ENCODE peak calls at places on chromosomes 6 and 20, in five cellular contexts. C is neural progenitor cell, K is heart right ventricle, N is IMR-90, F is Panc1. O is an unnamed sample.

GRCh38 chr20:35294293-35294685 is 2.1 kb upstream of the FAM83C start:
- DNase-seq in N (no peak), C (no peak), F (no peak), K (no peak), O (no peak)

GRCh38 chr20:23634985-23635767 is 2.6 kb downstream of the CST3 start:
- DNase-seq in K (no peak), C (no peak), F (no peak), N (no peak), O (no peak)

GRCh38 chr6:105868823-105869460 is 217.2 kb upstream of the PRDM1 start:
- DNase-seq in K (no peak), F (no peak), N (no peak), C (no peak), O (no peak)

GRCh38 chr20:57413990-57414389 is 22.8 kb downstream of the RBM38 start:
- DNase-seq in F (no peak), C (no peak), N (no peak), K (no peak), O (no peak)

GRCh38 chr20:46520976-46521579 is 7.7 kb upstream of the ZNF334 start:
- DNase-seq in K (peak; percentile 4), F (peak; percentile 20), N (peak; percentile 64), C (peak; percentile 83), O (peak; percentile 50)

GRCh38 chr6:7086488-7086887 is 21.3 kb upstream of the RREB1 start:
- DNase-seq in F (no peak), K (peak; percentile 22), N (peak; percentile 28), C (no peak), O (no peak)

GRCh38 chr20:49483706-49484101 is 1.2 kb upstream of the KCNB1 start:
- DNase-seq in K (no peak), C (peak; percentile 56), N (no peak), F (no peak), O (no peak)

GRCh38 chr6:111683749-111684267 is 78.1 kb upstream of the TRAF3IP2 start:
- DNase-seq in F (no peak), N (peak; percentile 93), C (no peak), K (peak; percentile 56), O (no peak)

GRCh38 chr20:52410746-52411317 is 219.3 kb upstream of the ZFP64 start:
- DNase-seq in N (no peak), K (no peak), C (no peak), F (no peak), O (no peak)

GRCh38 chr6:79762370-79762769 is 131.2 kb downstream of the SH3BGRL2 start:
- DNase-seq in C (peak; percentile 42), K (no peak), F (no peak), N (no peak), O (peak; percentile 27)

DNA sequence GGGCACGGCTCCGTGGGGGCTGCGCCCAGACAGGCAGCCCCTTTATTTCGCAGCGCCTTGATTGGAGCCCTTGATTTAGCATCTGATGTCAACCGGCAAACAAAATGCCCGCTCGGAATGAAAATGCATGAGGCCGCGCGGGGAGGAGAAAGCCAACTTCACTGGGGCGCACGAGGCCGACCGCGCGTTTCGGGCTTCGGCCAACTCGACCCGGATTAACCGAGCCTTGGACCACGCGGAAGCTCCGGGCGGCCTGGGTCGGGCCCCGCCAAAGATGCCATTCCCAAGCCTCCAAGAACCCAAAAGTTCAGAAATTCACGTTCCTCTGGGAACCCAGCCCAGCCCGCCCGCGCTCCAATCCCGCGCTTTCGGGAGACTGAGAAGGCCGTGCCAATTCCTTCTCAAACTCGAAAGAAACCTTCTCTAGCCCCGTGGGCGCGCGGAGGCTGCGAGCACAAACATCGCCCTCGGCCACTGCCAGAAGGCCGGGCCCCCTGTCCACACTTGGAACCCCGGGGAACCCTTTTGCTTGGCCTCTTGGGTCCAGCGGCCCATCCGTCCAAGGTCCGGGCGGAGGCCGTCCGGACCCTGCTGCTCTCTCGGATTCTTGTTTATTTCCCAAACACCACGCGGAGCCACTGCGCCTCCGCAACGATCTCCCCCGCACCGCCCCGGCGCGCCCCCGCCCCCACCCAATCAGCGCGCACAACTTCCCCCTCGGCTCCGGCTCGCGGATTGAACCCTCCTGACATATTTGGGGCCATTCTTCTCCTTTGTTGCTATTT is 816 bp upstream of the INSM1 start:
- DNase-seq in N (no peak), K (no peak), F (no peak), C (peak; percentile 73), O (peak; percentile 29)
- H3K4me3 ChIP-seq in N (no peak overlapping the region), K (no peak overlapping the region), F (no peak overlapping the region), C (peak overlapping the region; percentile 46), O (peak overlapping the region; percentile 30)

GRCh38 chr6:708237-708598 is 15.3 kb upstream of the EXOC2 start:
- DNase-seq in K (no peak), N (no peak), F (no peak), C (no peak), O (no peak)

GRCh38 chr6:707576-708236 is 14.8 kb upstream of the EXOC2 start:
- DNase-seq in K (no peak), C (no peak), F (no peak), N (no peak), O (no peak)

GRCh38 chr6:705047-705446 is 12.1 kb upstream of the EXOC2 start:
- DNase-seq in K (no peak), F (no peak), C (no peak), N (no peak), O (no peak)

GRCh38 chr6:706161-706560 is 13.2 kb upstream of the EXOC2 start:
- DNase-seq in N (no peak), F (no peak), C (no peak), K (no peak), O (no peak)

GRCh38 chr6:706819-707381 is 14.0 kb upstream of the EXOC2 start:
- DNase-seq in N (no peak), F (no peak), C (no peak), K (no peak), O (no peak)
- H3K27ac ChIP-seq in N (no peak overlapping the region), F (no peak overlapping the region), C (no peak overlapping the region), K (no peak overlapping the region), O (no peak overlapping the region)

DNA sequence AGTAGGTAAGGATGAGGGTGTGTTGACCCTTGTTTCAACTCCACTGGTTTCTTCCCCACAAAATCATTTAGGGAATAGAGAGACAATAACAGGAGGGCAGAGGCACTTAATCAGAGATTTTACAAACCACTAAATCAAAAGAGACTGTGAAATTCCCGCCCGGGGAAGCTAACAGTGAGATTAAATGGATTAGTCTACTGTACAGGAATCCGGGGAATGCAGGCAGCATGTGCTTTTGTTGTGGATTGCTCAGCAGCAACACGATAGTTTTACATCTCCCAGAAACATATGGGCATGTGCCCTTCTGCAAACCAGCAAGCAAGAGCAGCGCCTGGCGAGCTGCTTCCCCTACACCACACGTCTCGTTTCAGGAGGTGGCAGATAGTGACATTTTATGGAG is 382.2 kb downstream of the CD83 start:
- DNase-seq in F (no peak), N (peak; percentile 87), K (no peak), C (peak; percentile 79), O (peak; percentile 90)
- TF ChIP-seq CTCF in F (no peak), N (no peak), K (no peak), C (no peak), O (peak; percentile 18)

DNA sequence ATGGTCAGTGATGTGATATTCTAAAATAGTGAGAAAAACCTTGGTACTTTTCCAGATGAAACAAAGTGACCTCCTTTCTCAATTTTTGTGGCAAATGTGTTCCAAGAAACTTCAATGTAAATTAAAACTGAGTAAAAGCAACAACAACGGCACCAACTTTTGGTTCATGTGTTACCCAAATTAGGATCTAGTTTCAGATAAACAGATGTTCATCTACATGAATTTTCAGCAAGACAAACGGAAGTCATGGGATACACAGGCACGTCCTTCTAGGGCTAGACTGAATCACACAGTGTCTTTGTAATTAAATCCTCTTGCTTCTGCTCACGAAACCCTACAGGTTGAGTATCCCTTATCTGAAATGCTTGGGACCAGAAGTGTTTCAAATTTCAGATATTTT is 915.2 kb downstream of the TFAP2A start:
- DNase-seq in F (no peak), C (no peak), N (no peak), K (no peak), O (no peak)
- H3K4me3 ChIP-seq in F (no peak overlapping the region), C (no peak overlapping the region), N (no peak overlapping the region), K (no peak overlapping the region), O (no peak overlapping the region)

DNA sequence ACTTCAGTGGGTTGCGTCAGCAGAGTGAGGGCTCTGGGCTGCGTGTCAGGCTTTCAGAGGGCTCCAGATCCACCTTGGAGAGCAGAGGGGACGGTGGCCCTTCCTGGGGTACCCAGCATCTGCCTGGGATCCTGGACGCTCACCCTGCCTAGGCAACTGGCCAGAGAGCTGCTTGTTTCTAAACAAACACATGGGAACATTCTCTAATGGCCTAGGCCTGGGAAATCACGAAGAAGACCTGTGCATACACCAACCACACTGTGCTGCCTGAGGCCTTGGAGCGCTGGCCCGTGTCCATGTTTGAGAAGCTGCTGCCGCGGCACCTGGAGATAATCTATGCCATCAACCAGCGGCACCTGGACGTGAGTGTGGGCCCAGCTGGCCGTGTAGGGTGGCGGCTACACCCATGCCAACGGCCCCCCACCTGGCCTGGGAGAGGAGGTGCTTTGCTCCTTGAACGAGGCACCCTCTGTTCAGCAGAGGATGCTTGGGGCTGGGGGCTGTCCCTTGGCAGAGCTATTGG is 32.2 kb downstream of the PYGB start:
- DNase-seq in K (peak; percentile 3), F (no peak), N (no peak), C (no peak), O (no peak)
- H3K27ac ChIP-seq in K (no peak overlapping the region), F (peak overlapping the region; percentile 29), N (no peak overlapping the region), C (no peak overlapping the region), O (no peak overlapping the region)

GRCh38 chr20:40728470-40728869 is 39.4 kb upstream of the MAFB start:
- DNase-seq in N (no peak), C (no peak), F (no peak), K (no peak), O (peak; percentile 15)
- TF ChIP-seq CTCF in N (peak; percentile 22), C (peak; percentile 20), F (peak; percentile 6), K (no peak), O (peak; percentile 33)

DNA sequence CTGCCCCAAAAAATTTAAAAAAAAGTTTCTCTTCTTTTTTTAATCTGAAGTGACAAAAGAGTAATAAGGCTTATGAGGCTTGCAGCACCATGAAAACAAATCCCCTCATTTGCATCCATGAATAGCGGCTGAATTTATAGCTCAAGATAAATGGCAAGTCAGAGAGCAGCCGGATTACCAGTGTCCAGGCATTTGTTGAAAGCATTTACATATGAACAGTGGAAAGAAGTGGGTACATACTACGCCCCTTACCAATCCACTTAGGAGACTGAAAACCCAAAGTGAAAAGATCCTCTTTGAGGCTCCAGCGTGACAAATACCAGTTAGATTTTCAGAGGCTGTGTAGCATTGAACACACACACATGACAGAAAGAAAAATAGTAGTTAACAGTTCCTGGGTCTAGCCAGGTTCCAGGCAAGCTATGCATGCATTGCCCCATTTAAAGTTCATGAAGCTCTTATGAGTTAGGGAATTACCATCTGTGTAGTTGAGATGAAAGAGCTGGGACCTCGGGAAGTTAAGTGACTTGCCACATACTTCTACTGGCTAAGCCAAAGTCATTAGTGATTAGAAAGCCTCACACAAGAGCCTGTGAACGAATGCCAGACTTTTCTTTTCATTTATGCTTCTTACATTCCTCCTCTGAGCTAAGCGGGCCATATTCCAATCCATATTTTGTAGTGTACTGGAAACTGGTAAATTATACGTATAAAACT is 28.2 kb upstream of the NHSL1 start:
- DNase-seq in F (no peak), K (no peak), N (no peak), C (peak; percentile 73), O (peak; percentile 53)
- H3K4me3 ChIP-seq in F (no peak overlapping the region), K (no peak overlapping the region), N (no peak overlapping the region), C (peak overlapping the region; percentile 38), O (peak overlapping the region; percentile 36)

DNA sequence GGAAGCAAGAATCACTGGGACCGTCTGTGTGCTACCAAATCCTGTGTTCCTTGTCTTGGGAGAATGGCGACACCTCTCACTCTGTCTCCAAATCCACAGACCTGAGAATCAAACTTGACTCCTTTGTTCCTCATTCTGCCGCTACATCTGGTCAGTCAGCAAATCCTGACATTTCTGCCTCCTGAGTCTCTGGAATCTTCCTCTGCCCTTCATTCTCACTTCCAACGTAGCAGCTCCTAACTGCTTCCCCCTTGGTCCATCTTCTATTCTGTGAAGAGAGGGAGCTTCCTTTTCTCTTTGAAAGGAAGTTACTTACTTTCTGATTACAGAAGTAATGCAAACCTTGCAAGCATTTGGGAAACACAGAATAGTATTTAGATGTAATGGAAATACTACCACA is 37.7 kb downstream of the SYTL3 start:
- DNase-seq in C (no peak), K (no peak), N (no peak), F (no peak), O (no peak)
- H3K27ac ChIP-seq in C (no peak overlapping the region), K (peak overlapping the region; percentile 55), N (no peak overlapping the region), F (no peak overlapping the region), O (no peak overlapping the region)

O was measured in A673.